ENCODE peak calls at places on chromosomes 5 and 9, in four cellular contexts. G is iris pigment epithelial cell, O is B cell, W is T-helper 1 cell. H is an unnamed sample.

GRCh38 chr5:66306105-66306843 is 162.2 kb downstream of the SREK1 start:
- DNase-seq in G (peak), O (peak), W (no peak), H (no peak)

GRCh38 chr9:79170643-79171042 is 401.1 kb upstream of the TLE4 start:
- DNase-seq in G (no peak), O (no peak), W (no peak), H (no peak)

GRCh38 chr5:79193643-79194042 is 42.3 kb upstream of the JMY start:
- DNase-seq in G (peak), O (no peak), W (no peak), H (no peak)

GRCh38 chr5:132002701-132003100 is 8.8 kb downstream of the ACSL6 start:
- DNase-seq in G (no peak), O (no peak), W (no peak), H (no peak)

GRCh38 chr9:131862261-131862660 is 122.4 kb upstream of the RAPGEF1 start:
- DNase-seq in G (no peak), O (no peak), W (no peak), H (no peak)

GRCh38 chr9:109551651-109552050 is 53.5 kb upstream of the PTPN3 start:
- DNase-seq in G (no peak), O (no peak), W (no peak), H (no peak)

GRCh38 chr5:39058178-39058577 is 16.0 kb downstream of the RICTOR start:
- DNase-seq in G (no peak), O (no peak), W (no peak), H (no peak)

GRCh38 chr5:167294861-167295685 is 996.4 kb upstream of the WWC1 start:
- DNase-seq in G (peak), O (no peak), W (no peak), H (no peak)

GRCh38 chr9:96618209-96619108 is 1.2 kb downstream of the CDC14B start:
- DNase-seq in G (peak), O (peak), W (no peak), H (peak)

GRCh38 chr5:97250113-97250512 is 67.1 kb upstream of the RIOK2 start:
- DNase-seq in G (no peak), O (no peak), W (no peak), H (no peak)

GRCh38 chr9:99147177-99147576 is 42.3 kb downstream of the TGFBR1 start:
- DNase-seq in G (no peak), O (no peak), W (no peak), H (no peak)

GRCh38 chr5:74543162-74543995 is 97.1 kb downstream of the ENC1 start:
- DNase-seq in G (peak), O (no peak), W (no peak), H (no peak)

GRCh38 chr9:69317894-69318293 is 7.1 kb upstream of the ENTREP1 start:
- DNase-seq in G (no peak), O (no peak), W (no peak), H (no peak)

GRCh38 chr5:170917113-170917512 is 55.3 kb downstream of the RANBP17 start:
- DNase-seq in G (no peak), O (no peak), W (no peak), H (no peak)

GRCh38 chr5:115549154-115549553 is 4.6 kb upstream of the FEM1C start:
- DNase-seq in G (no peak), O (no peak), W (no peak), H (no peak)

GRCh38 chr5:131511934-131512333 is 123.1 kb downstream of the RAPGEF6 start:
- DNase-seq in G (no peak), O (no peak), W (no peak), H (no peak)

GRCh38 chr5:1343931-1344901 is 683 bp downstream of the CLPTM1L start:
- DNase-seq in G (peak), O (peak), W (no peak), H (no peak)

GRCh38 chr9:136862849-136863622 is 3.1 kb downstream of the EDF1 start:
- DNase-seq in G (no peak), O (peak), W (no peak), H (no peak)

GRCh38 chr9:107193251-107193650 is 89.8 kb upstream of the RAD23B start:
- DNase-seq in G (no peak), O (no peak), W (no peak), H (no peak)

GRCh38 chr5:153959134-153959957 is 79.4 kb downstream of the FAM114A2 start:
- DNase-seq in G (peak), O (no peak), W (no peak), H (no peak)

GRCh38 chr5:41176952-41177351 is 36.4 kb downstream of the C6 start:
- DNase-seq in G (peak), O (no peak), W (no peak), H (no peak)

GRCh38 chr5:76714771-76715483 is 999 bp upstream of the F2R start:
- DNase-seq in G (no peak), O (peak), W (peak), H (no peak)

GRCh38 chr5:175418252-175418651 is 25.7 kb downstream of the DRD1 start:
- DNase-seq in G (no peak), O (no peak), W (no peak), H (no peak)

GRCh38 chr5:180494510-180495181 is 467 bp downstream of the CNOT6 start:
- DNase-seq in G (peak), O (peak), W (peak), H (peak)

GRCh38 chr5:147481857-147482256 is 28.0 kb downstream of the DPYSL3 start:
- DNase-seq in G (peak), O (no peak), W (no peak), H (no peak)

GRCh38 chr5:10250804-10251276 is 760 bp downstream of the CCT5 start:
- DNase-seq in G (peak), O (no peak), W (no peak), H (no peak)

GRCh38 chr5:127423173-127423798 is 94.2 kb upstream of the PRRC1 start:
- DNase-seq in G (no peak), O (no peak), W (no peak), H (no peak)

GRCh38 chr5:172648008-172648359 is 6.9 kb downstream of the NEURL1B start:
- DNase-seq in G (peak), O (no peak), W (no peak), H (no peak)